ENCODE peak calls at places on chromosome 2, in five cellular contexts. R is endothelial cell of umbilical vein, N is SK-N-SH, K is GM12878, C is HCT116. A is an unnamed sample.

GRCh38 chr2:220064282-220065042 is 437.0 kb downstream of the SLC4A3 start:
- DNase-seq in C (no peak), N (no peak), K (no peak), R (no peak), A (no peak)

GRCh38 chr2:196481323-196481695 is 158.2 kb upstream of the CCDC150 start:
- DNase-seq in R (no peak), C (no peak), N (no peak), K (no peak), A (no peak)

GRCh38 chr2:63899639-63900038 is 57.9 kb downstream of the UGP2 start:
- DNase-seq in N (no peak), C (no peak), R (no peak), K (no peak), A (no peak)

GRCh38 chr2:118812530-118812929 is 34.9 kb downstream of the EN1 start:
- DNase-seq in K (no peak), N (no peak), C (no peak), R (no peak), A (no peak)

GRCh38 chr2:9230881-9231280 is 24.3 kb downstream of the ASAP2 start:
- DNase-seq in K (no peak), N (no peak), C (no peak), R (no peak), A (no peak)

GRCh38 chr2:230023313-230023712 is 45.4 kb downstream of the SLC16A14 start:
- DNase-seq in R (no peak), C (no peak), K (no peak), N (no peak), A (no peak)

GRCh38 chr2:213219816-213220215 is 64.4 kb upstream of the SPAG16 start:
- DNase-seq in C (no peak), R (no peak), N (no peak), K (no peak), A (no peak)

GRCh38 chr2:230849633-230850357 is 14.9 kb upstream of the ITM2C start:
- DNase-seq in N (no peak), K (no peak), C (peak), R (peak), A (no peak)

GRCh38 chr2:45232824-45233223 is 223.6 kb upstream of the SIX2 start:
- DNase-seq in C (no peak), R (no peak), K (no peak), N (no peak), A (no peak)

GRCh38 chr2:147463881-147464520 is 380.8 kb upstream of the ACVR2A start:
- DNase-seq in K (no peak), C (no peak), R (no peak), N (no peak), A (no peak)

GRCh38 chr2:226701052-226701451 is 98.6 kb downstream of the IRS1 start:
- DNase-seq in N (no peak), C (no peak), R (no peak), K (no peak), A (peak)

GRCh38 chr2:179104736-179105135 is 54.8 kb upstream of the CCDC141 start:
- DNase-seq in C (no peak), K (no peak), R (no peak), N (no peak), A (no peak)

GRCh38 chr2:22276696-22277095 is 1108.3 kb upstream of the KLHL29 start:
- DNase-seq in C (no peak), R (no peak), N (no peak), K (peak), A (no peak)

GRCh38 chr2:108536911-108537310 is 2.6 kb downstream of the LIMS1 start:
- DNase-seq in C (no peak), R (no peak), N (no peak), K (no peak), A (no peak)

GRCh38 chr2:145655366-145655765 is 1135.4 kb upstream of the ZEB2 start:
- DNase-seq in K (no peak), N (no peak), C (no peak), R (no peak), A (peak)

GRCh38 chr2:3692375-3692774 is 11.0 kb upstream of the DCDC2C start:
- DNase-seq in R (peak), K (no peak), C (peak), N (peak), A (peak)

GRCh38 chr2:128473175-128474013 is 154.7 kb upstream of the HS6ST1 start:
- DNase-seq in K (peak), C (no peak), R (no peak), N (no peak), A (peak)

GRCh38 chr2:239013670-239013960 is 165.7 kb downstream of the TWIST2 start:
- DNase-seq in N (no peak), R (no peak), K (no peak), C (no peak), A (no peak)

GRCh38 chr2:56017784-56018183 is 94.2 kb upstream of the EFEMP1 start:
- DNase-seq in N (no peak), C (no peak), K (no peak), R (peak), A (no peak)

GRCh38 chr2:236162031-236162803 is 6.0 kb downstream of the GBX2 start:
- DNase-seq in C (no peak), R (no peak), N (no peak), K (no peak), A (no peak)

GRCh38 chr2:20752293-20752692 is 70.6 kb downstream of the LDAH start:
- DNase-seq in R (no peak), N (no peak), K (no peak), C (no peak), A (no peak)

GRCh38 chr2:128375454-128375853 is 56.8 kb upstream of the HS6ST1 start:
- DNase-seq in R (no peak), K (no peak), N (peak), C (no peak), A (no peak)

GRCh38 chr2:231321556-231322334 is 73.8 kb upstream of the B3GNT7 start:
- DNase-seq in C (no peak), K (no peak), N (no peak), R (no peak), A (no peak)

GRCh38 chr2:108026095-108026794 is 39.9 kb downstream of the SLC5A7 start:
- DNase-seq in C (no peak), R (no peak), N (no peak), K (no peak), A (no peak)

GRCh38 chr2:61421611-61422010 is 49.3 kb downstream of the USP34 start:
- DNase-seq in R (peak), C (no peak), N (no peak), K (no peak), A (no peak)

GRCh38 chr2:61420986-61421546 is 49.8 kb downstream of the USP34 start:
- DNase-seq in N (no peak), C (no peak), K (no peak), R (no peak), A (no peak)

GRCh38 chr2:61423714-61424113 is 47.2 kb downstream of the USP34 start:
- DNase-seq in C (no peak), K (no peak), R (peak), N (no peak), A (no peak)

GRCh38 chr2:61426267-61426897 is 44.5 kb downstream of the USP34 start:
- DNase-seq in R (peak), K (no peak), C (peak), N (peak), A (no peak)

DNA sequence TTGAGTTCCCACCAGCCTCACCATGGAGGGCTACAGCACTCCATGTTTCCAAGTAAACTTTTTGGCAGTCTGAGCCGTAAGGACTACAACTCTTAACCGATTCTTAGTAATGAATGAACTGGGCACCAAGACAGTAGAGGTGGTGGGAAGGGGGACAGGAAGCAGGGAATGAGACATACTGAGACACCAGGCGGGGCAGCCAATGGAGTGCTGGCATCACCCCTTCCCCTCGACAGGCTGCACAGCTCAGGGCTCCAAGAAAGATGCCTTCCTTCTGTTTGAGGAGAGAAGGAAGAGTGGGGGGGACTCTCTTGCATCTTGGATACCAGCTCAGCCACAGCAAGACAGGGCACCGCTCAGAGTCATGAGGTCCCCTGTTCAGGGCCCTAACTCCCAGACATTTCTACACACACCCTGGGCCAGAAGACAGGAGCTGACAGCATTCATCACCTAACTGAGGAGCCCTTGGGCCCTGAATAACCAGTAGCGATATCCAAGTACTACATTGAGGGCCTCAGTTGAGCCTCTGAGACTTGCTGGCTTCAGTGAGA is 45.2 kb downstream of the USP34 start:
- DNase-seq in N (no peak), R (no peak), K (no peak), C (no peak), A (no peak)
- H3K9ac ChIP-seq in N (no peak), R (no peak), K (peak), C (no peak), A (no peak)

GRCh38 chr2:217723078-217723477 is 279.7 kb downstream of the TNS1 start:
- DNase-seq in N (peak), R (no peak), C (no peak), K (no peak), A (no peak)
- H3K4me3 ChIP-seq in N (no peak), R (no peak), C (no peak), K (no peak), A (no peak)

GRCh38 chr2:172431428-172431827 is 4.0 kb downstream of the ITGA6 start:
- DNase-seq in C (no peak), K (no peak), R (peak), N (no peak), A (no peak)
- TF ChIP-seq POLR2AphosphoS5 in C (no peak), K (no peak), R (no peak), N (no peak), A (no peak)

GRCh38 chr2:17124575-17125318 is 393.5 kb downstream of the RAD51AP2 start:
- DNase-seq in K (no peak), N (no peak), R (no peak), C (no peak), A (no peak)
- H3K9ac ChIP-seq in K (no peak), N (no peak), R (no peak), C (no peak), A (no peak)

GRCh38 chr2:66445076-66445724 is 10.3 kb downstream of the MEIS1 start:
- DNase-seq in N (no peak), C (no peak), K (no peak), R (no peak), A (no peak)

GRCh38 chr2:66447676-66448075 is 12.8 kb downstream of the MEIS1 start:
- DNase-seq in C (no peak), N (no peak), R (no peak), K (no peak), A (no peak)

GRCh38 chr2:66446924-66447323 is 12.0 kb downstream of the MEIS1 start:
- DNase-seq in K (no peak), N (no peak), C (no peak), R (no peak), A (no peak)

GRCh38 chr2:66445781-66446177 is 10.9 kb downstream of the MEIS1 start:
- DNase-seq in R (no peak), K (no peak), N (no peak), C (no peak), A (no peak)

DNA sequence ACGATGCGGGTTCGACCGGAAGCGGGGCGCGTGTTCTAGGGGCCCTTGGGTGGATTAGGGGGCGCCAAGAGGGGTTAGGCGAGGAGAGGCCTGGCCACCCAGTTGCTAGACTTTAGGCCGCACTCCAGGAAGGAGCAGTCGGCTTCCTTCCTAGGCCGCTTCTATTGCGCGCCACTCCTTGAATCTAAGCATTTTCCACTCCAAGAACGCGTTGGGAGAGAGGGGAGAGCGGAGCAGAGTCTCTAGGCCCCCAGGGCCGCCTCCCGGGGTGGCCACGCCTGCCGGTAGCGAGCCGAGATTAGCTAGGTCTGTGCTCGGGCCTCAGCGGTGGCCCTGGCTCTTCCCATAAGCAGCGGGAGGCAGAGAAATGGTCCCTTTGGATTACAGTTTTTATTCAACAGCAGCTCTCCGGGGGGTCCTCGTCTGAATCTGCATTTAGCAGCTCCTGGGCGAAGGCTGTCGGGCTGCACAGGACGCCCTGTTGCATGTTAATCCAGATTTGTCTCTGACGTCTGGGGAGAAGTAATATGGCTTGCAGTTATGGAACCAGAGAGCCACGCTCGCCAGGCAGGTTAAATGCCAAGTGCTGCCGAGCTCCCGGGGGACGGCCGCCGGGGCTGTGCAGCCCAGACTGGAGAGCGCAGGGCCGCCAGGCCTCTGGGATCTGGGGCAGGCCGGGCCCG is 11.4 kb downstream of the MEIS1 start:
- DNase-seq in R (no peak), C (no peak), K (no peak), N (no peak), A (no peak)
- H3K4me3 ChIP-seq in R (no peak), C (no peak), K (no peak), N (no peak), A (peak)

GRCh38 chr2:177212895-177213856 is 582 bp downstream of the HNRNPA3 start:
- DNase-seq in C (peak), N (peak), R (peak), K (peak), A (no peak)
- TF ChIP-seq POLR2AphosphoS5 in C (peak), N (peak), R (peak), K (peak), A (peak)